ENCODE peak calls at places on chromosomes 11 and 22, in nine cellular contexts. L is mesenteric fat pad; Z is stimulated activated CD4-positive, alpha-beta T cell treated with anti-CD3 and anti-CD28 coated beads, Interleukin-2, amount 100 ng/mL, for 24 hours; J is AG09319; O is aorta; N is T47D; Y is T-helper 2 cell; I is activated T-helper 9 cell treated with anti-CD3 and anti-CD28 coated beads, Interleukin-2, amount 50 U/mL, for 16 hours; C is hypothalamus. D is an unnamed sample.

GRCh38 chr22:37245740-37246139 is 1.7 kb upstream of the RAC2 start:
- DNase-seq in I (no peak), Z (no peak), L (no peak), Y (no peak), J (no peak), N (no peak), O (no peak), C (no peak), D (no peak)

GRCh38 chr11:1119282-1120146 is 38.2 kb upstream of the MUC5AC start:
- DNase-seq in L (no peak), C (no peak), J (no peak), Z (no peak), O (peak), N (no peak), I (no peak), Y (no peak), D (no peak)

GRCh38 chr11:110185599-110185998 is 92.4 kb downstream of the ZC3H12C start:
- DNase-seq in C (no peak), O (no peak), Z (no peak), Y (no peak), L (peak), I (no peak), J (no peak), N (no peak), D (no peak)

GRCh38 chr11:72831521-72832300 is 17.5 kb downstream of the ATG16L2 start:
- DNase-seq in C (peak), O (peak), Y (peak), L (peak), I (peak), N (peak), Z (peak), J (no peak), D (peak)

GRCh38 chr22:43670545-43670944 is 141.6 kb downstream of the EFCAB6 start:
- DNase-seq in I (no peak), Z (no peak), O (no peak), Y (no peak), C (no peak), J (no peak), N (no peak), L (no peak), D (no peak)

GRCh38 chr22:24599514-24599913 is 3.5 kb upstream of the GGT1 start:
- DNase-seq in N (no peak), J (no peak), O (peak), I (no peak), Y (no peak), C (no peak), Z (no peak), L (no peak), D (no peak)

GRCh38 chr22:26656896-26657851 is at the start of gene MIAT:
- DNase-seq in O (no peak), L (no peak), Z (peak), N (no peak), I (no peak), J (no peak), C (peak), Y (peak), D (no peak)

GRCh38 chr11:11977206-11977938 is 31.1 kb downstream of the DKK3 start:
- DNase-seq in L (peak), I (no peak), C (no peak), O (peak), Y (no peak), J (peak), Z (no peak), N (peak), D (peak)

GRCh38 chr11:81036168-81036870 is 1595.5 kb upstream of the TENM4 start:
- DNase-seq in Z (no peak), N (no peak), I (no peak), L (no peak), O (no peak), Y (no peak), C (no peak), J (no peak), D (no peak)

GRCh38 chr22:32605576-32605975 is 131.0 kb downstream of the FBXO7 start:
- DNase-seq in Y (no peak), N (no peak), Z (no peak), L (no peak), C (no peak), J (no peak), I (no peak), O (peak), D (no peak)

GRCh38 chr11:66843776-66844495 is 695 bp downstream of the RCE1 start:
- DNase-seq in Z (no peak), Y (no peak), I (no peak), C (no peak), O (peak), N (peak), J (no peak), L (no peak), D (no peak)

GRCh38 chr11:106378513-106379179 is 301.2 kb downstream of the AASDHPPT start:
- DNase-seq in N (no peak), O (no peak), L (no peak), J (no peak), I (no peak), C (no peak), Z (no peak), Y (no peak), D (no peak)

GRCh38 chr22:30580896-30581295 is 6.4 kb upstream of the GAL3ST1 start:
- DNase-seq in Y (no peak), C (no peak), Z (no peak), N (no peak), I (no peak), L (no peak), O (no peak), J (no peak), D (no peak)

GRCh38 chr11:61966673-61967176 is 709 bp downstream of the FTH1 start:
- DNase-seq in J (no peak), O (peak), I (no peak), L (peak), Z (peak), Y (no peak), C (no peak), N (no peak), D (peak)

GRCh38 chr11:70326365-70326803 is 55.9 kb downstream of the PPFIA1 start:
- DNase-seq in I (no peak), Z (no peak), L (no peak), Y (no peak), C (no peak), O (no peak), N (no peak), J (peak), D (peak)

GRCh38 chr22:46587067-46587471 is 33.1 kb upstream of the GRAMD4 start:
- DNase-seq in N (no peak), J (no peak), Z (no peak), C (no peak), I (no peak), L (no peak), O (peak), Y (no peak), D (no peak)

GRCh38 chr11:95095858-95096587 is 6.4 kb downstream of the ENDOD1 start:
- DNase-seq in L (no peak), I (no peak), N (no peak), O (no peak), Z (no peak), Y (no peak), C (no peak), J (peak), D (peak)

GRCh38 chr11:69485337-69486041 is 4.0 kb downstream of the LINC01488 start:
- DNase-seq in C (no peak), L (no peak), Y (no peak), Z (no peak), I (no peak), N (no peak), J (no peak), O (peak), D (no peak)

GRCh38 chr11:14132312-14132711 is 169.8 kb downstream of the SPON1 start:
- DNase-seq in J (no peak), O (no peak), C (no peak), N (no peak), I (no peak), L (no peak), Y (no peak), Z (no peak), D (no peak)

GRCh38 chr22:42928969-42929837 is 72.1 kb upstream of the ARFGAP3 start:
- DNase-seq in O (peak), J (no peak), L (peak), C (no peak), Y (no peak), N (no peak), Z (no peak), I (no peak), D (peak)

D was measured in fibroblast of pulmonary artery.